ENCODE peak calls at places on chromosome 11, in ten cellular contexts. M is cardiac fibroblast, B is nephron progenitor cell, H is uterus, C is pancreas, D is foreskin fibroblast, Q is type B pancreatic cell, T is PC-3, A is WTC11, V is fibroblast of mammary gland. U is an unnamed sample.

GRCh38 chr11:63671322-63672155 is at the start of gene ATL3:
- DNase-seq in H (peak; percentile 98), V (peak; percentile 92), T (peak; percentile 96), M (peak; percentile 97), C (peak; percentile 96), A (peak; percentile 99), D (peak; percentile 93), B (peak; percentile 92), Q (peak; percentile 92), U (peak; percentile 87)

GRCh38 chr11:18727499-18728236 is 1.7 kb upstream of the IGSF22 start:
- DNase-seq in C (peak; percentile 40), A (peak; percentile 78), T (peak; percentile 63), D (peak; percentile 13), V (peak; percentile 29), M (peak; percentile 32), B (peak; percentile 69), H (peak; percentile 24), Q (no peak), U (peak; percentile 73)

GRCh38 chr11:58928082-58928574 is 11.2 kb upstream of the GLYATL1 start:
- DNase-seq in C (no peak), M (no peak), V (no peak), B (peak; percentile 13), Q (no peak), D (peak; percentile 28), A (no peak), H (no peak), T (no peak), U (no peak)

GRCh38 chr11:96037267-96037990 is 113.5 kb upstream of the MTMR2 start:
- DNase-seq in V (peak; percentile 44), Q (no peak), D (no peak), H (no peak), T (peak; percentile 95), A (no peak), B (peak; percentile 19), C (no peak), M (peak; percentile 68), U (no peak)

GRCh38 chr11:116644948-116645305 is 127.9 kb downstream of the BUD13 start:
- DNase-seq in M (no peak), C (no peak), Q (no peak), H (no peak), T (no peak), D (no peak), V (no peak), B (no peak), A (peak; percentile 51), U (no peak)

GRCh38 chr11:10181811-10182210 is 112.2 kb downstream of the SBF2 start:
- DNase-seq in B (no peak), D (no peak), A (no peak), H (no peak), Q (no peak), M (peak; percentile 71), C (no peak), T (peak; percentile 64), V (peak; percentile 59), U (no peak)

GRCh38 chr11:9265211-9266131 is at the start of gene DENND5A:
- DNase-seq in A (peak; percentile 83), H (peak; percentile 88), B (peak; percentile 92), Q (peak; percentile 82), M (peak; percentile 84), V (peak; percentile 74), D (peak; percentile 80), C (peak; percentile 89), T (peak; percentile 75), U (peak; percentile 75)

GRCh38 chr11:104962852-104963251 is 5.5 kb downstream of the CASP4 start:
- DNase-seq in T (no peak), C (no peak), M (no peak), B (no peak), D (no peak), Q (no peak), H (no peak), A (no peak), V (no peak), U (no peak)

GRCh38 chr11:69825941-69826340 is 6.7 kb upstream of the FGF3 start:
- DNase-seq in H (no peak), A (no peak), B (no peak), D (no peak), M (no peak), T (no peak), V (no peak), Q (no peak), C (no peak), U (no peak)

GRCh38 chr11:69823641-69824285 is 4.5 kb upstream of the FGF3 start:
- DNase-seq in Q (no peak), A (no peak), C (no peak), V (no peak), T (no peak), M (no peak), B (no peak), D (no peak), H (no peak), U (no peak)

GRCh38 chr11:69822676-69823494 is 3.7 kb upstream of the FGF3 start:
- DNase-seq in Q (no peak), M (no peak), H (no peak), V (no peak), T (no peak), B (no peak), A (no peak), C (no peak), D (no peak), U (no peak)

GRCh38 chr11:69826773-69827172 is 7.6 kb upstream of the FGF3 start:
- DNase-seq in M (no peak), H (no peak), B (no peak), Q (no peak), D (no peak), C (no peak), V (no peak), A (no peak), T (no peak), U (no peak)

GRCh38 chr11:69825037-69825834 is 6.0 kb upstream of the FGF3 start:
- DNase-seq in M (no peak), A (no peak), D (no peak), B (no peak), V (no peak), H (no peak), T (peak; percentile 90), Q (no peak), C (no peak), U (no peak)
- TF ChIP-seq CTCF in M (no peak), A (no peak), D (no peak), B (no peak), V (no peak), H (no peak), T (no peak), Q (no peak), C (no peak), U (no peak)

DNA sequence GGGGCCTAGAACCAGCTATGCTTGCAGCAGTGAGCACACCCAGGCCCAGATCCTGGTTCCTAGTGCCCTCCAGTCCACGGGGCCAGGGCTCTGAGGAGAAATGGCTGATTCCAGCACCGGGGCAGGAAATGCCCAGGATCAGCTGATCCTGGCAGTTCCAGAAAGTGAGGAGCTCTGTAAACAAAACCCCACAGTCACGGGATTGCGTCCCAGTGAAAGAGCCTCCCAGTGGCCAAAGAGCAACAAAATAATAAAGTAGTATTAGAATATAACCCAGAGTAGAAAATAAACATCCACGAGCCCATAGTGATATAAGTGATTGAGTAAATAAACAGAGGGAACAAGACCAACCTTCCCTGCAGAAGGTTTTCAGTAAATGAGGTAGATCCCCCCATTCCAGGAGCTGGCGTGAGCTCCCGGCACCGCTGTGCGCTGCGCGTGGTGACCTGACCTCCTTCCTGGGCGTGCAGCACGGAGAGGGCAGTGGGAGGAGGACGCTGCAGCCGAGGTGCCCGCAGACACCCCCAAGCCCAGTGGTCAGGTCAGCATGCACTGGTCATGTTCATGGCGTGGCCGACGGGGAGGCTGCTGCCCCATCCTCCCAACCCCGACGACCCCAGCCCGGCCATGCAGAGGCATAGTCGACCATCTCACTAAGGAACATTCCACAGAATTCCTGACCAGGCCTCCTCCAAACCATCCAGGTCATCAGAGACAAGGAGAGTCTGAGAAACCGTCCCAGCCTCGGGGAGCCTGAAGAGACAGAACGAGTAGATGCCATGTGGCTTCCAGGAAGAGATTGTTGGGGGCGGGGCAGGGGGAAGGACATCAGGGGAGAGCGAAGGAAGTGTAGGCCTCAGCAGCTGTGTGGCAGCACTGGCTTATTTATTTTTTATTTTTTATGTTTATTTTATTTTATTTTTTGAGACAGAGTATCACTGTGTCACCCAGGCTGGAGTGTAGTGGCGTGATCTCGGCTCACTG is 19.9 kb downstream of the PTDSS2 start:
- DNase-seq in B (no peak), D (peak; percentile 78), V (peak; percentile 82), H (peak; percentile 63), A (no peak), M (peak; percentile 80), T (peak; percentile 34), C (no peak), Q (no peak), U (no peak)
- TF ChIP-seq CTCF in B (no peak), D (no peak), V (peak; percentile 29), H (peak; percentile 33), A (no peak), M (peak; percentile 15), T (peak; percentile 20), C (no peak), Q (peak; percentile 19), U (no peak)

DNA sequence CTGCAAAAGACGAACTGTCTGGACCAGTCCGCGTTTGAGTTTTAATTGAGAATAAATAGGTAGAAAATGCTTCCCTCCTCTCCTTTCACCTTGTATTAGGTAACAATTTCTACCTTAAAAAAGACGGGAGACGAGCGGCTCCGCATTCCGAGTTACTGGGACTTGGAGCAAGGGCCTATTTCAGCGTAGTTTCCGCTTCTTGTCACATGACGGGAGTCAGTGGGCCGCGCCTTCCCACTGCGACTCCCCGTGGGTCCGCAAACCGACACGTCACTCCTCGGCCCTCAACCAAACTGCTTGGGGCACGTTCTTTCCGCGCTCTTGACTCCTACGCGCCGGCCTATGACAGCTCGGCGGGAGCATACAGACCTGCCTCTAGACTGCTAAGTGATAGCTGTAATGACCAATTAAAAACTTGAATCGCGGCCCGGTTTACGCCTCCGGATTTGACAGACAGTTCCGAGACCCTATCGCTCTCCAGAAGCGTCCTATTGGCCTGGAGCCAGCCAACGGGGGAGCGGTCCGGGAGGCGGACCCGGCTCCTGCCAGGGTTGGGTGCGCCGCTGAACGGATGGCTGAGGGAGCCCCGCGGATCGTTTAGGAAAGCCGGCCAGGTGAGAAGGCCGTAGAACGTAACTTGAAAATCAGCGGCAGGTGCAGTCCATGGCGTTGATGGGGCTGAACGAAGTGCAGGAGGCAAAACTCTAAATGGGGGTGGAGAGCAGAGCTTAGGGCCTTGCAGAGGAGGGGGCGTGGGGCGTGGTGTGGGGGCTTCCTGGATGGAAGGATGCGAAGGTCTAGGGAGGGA is at the start of gene STT3A:
- DNase-seq in M (peak; percentile 100), C (peak; percentile 99), D (peak; percentile 100), B (peak; percentile 96), T (peak; percentile 100), H (peak; percentile 100), Q (peak; percentile 97), V (peak; percentile 100), A (peak; percentile 97), U (peak; percentile 97)
- TF ChIP-seq CTCF in M (no peak), C (no peak), D (no peak), B (no peak), T (no peak), H (no peak), Q (no peak), V (no peak), A (no peak), U (no peak)

GRCh38 chr11:120950880-120951279 is 73.0 kb upstream of the TBCEL start:
- DNase-seq in V (no peak), H (no peak), C (no peak), M (no peak), Q (no peak), A (no peak), B (no peak), T (no peak), D (no peak), U (no peak)

GRCh38 chr11:120942701-120943100 is 81.2 kb upstream of the TBCEL start:
- DNase-seq in C (no peak), Q (no peak), B (no peak), D (no peak), V (no peak), A (no peak), T (no peak), H (no peak), M (no peak), U (no peak)

GRCh38 chr11:120941000-120941399 is 82.9 kb upstream of the TBCEL start:
- DNase-seq in T (no peak), Q (no peak), D (no peak), M (no peak), V (no peak), H (no peak), C (no peak), B (no peak), A (no peak), U (no peak)

GRCh38 chr11:120940297-120940847 is 83.5 kb upstream of the TBCEL start:
- DNase-seq in C (no peak), V (no peak), B (no peak), M (no peak), H (no peak), D (no peak), A (no peak), Q (no peak), T (no peak), U (no peak)

GRCh38 chr11:120945042-120945441 is 78.9 kb upstream of the TBCEL start:
- DNase-seq in D (no peak), B (no peak), Q (no peak), C (no peak), V (no peak), M (no peak), H (no peak), T (no peak), A (no peak), U (no peak)
- TF ChIP-seq CTCF in D (no peak), B (no peak), Q (peak; percentile 41), C (no peak), V (peak; percentile 21), M (peak; percentile 32), H (no peak), T (peak; percentile 62), A (peak; percentile 33), U (peak; percentile 25)